ENCODE peak calls at places on chromosomes 4 and X, in five cellular contexts. K is left lung, S is cardiac fibroblast, A is omental fat pad, J is WTC11. R is an unnamed sample.

GRCh38 chr4:84870398-84871163 is 95.9 kb downstream of the WDFY3 start:
- DNase-seq in A (no peak), S (peak), J (peak), K (no peak), R (no peak)

GRCh38 chr4:56803473-56803872 is 18.0 kb downstream of the SPINK2 start:
- DNase-seq in J (no peak), A (no peak), S (no peak), K (no peak), R (no peak)

GRCh38 chr4:140703463-140703862 is 52.7 kb downstream of the TBC1D9 start:
- DNase-seq in S (peak), K (no peak), A (no peak), J (no peak), R (no peak)

GRCh38 chr4:24736066-24736465 is 59.3 kb upstream of the SOD3 start:
- DNase-seq in A (no peak), J (peak), K (no peak), S (peak), R (no peak)

GRCh38 chr4:149910604-149911367 is 95.1 kb upstream of the IQCM start:
- DNase-seq in K (no peak), A (no peak), S (no peak), J (no peak), R (no peak)

GRCh38 chrX:85903692-85904471 is 143.5 kb downstream of the CHM start:
- DNase-seq in A (no peak), K (no peak), J (no peak), S (no peak), R (no peak)

GRCh38 chrX:33892670-33893069 is 239.4 kb downstream of the FAM47A start:
- DNase-seq in J (no peak), K (no peak), S (no peak), A (no peak), R (no peak)

GRCh38 chr4:120327276-120327675 is 260.6 kb upstream of the MAD2L1 start:
- DNase-seq in J (no peak), K (no peak), S (no peak), A (no peak), R (no peak)

GRCh38 chr4:54439831-54440243 is 210.7 kb downstream of the PDGFRA start:
- DNase-seq in S (peak), J (no peak), A (no peak), K (no peak), R (no peak)

GRCh38 chrX:152220612-152221011 is 82.2 kb upstream of the MAGEA10 start:
- DNase-seq in A (no peak), J (no peak), S (no peak), K (no peak), R (no peak)

GRCh38 chr4:137125011-137125410 is 407.3 kb downstream of the PCDH18 start:
- DNase-seq in J (no peak), S (peak), K (no peak), A (no peak), R (no peak)

GRCh38 chr4:53990641-53991040 is 73.8 kb downstream of the CHIC2 start:
- DNase-seq in A (no peak), J (no peak), K (no peak), S (peak), R (no peak)

GRCh38 chrX:108537005-108537404 is 97.4 kb downstream of the COL4A5 start:
- DNase-seq in K (no peak), A (no peak), S (peak), J (no peak), R (no peak)

GRCh38 chr4:126957555-126958440 is 675.0 kb upstream of the INTU start:
- DNase-seq in J (no peak), S (peak), A (no peak), K (no peak), R (no peak)

GRCh38 chr4:60019180-60019579 is 1180.9 kb upstream of the ADGRL3 start:
- DNase-seq in K (no peak), A (no peak), J (no peak), S (no peak), R (no peak)

GRCh38 chrX:23066588-23067281 is 67.0 kb downstream of the DDX53 start:
- DNase-seq in A (no peak), J (no peak), K (no peak), S (no peak), R (no peak)

GRCh38 chr4:155900402-155900801 is 3.1 kb upstream of the TDO2 start:
- DNase-seq in A (no peak), J (no peak), S (peak), K (no peak), R (no peak)

GRCh38 chr4:183157215-183157614 is 58.2 kb downstream of the WWC2 start:
- DNase-seq in S (no peak), A (no peak), J (no peak), K (no peak), R (no peak)
- TF ChIP-seq CTCF in S (peak), A (no peak), J (no peak), K (no peak), R (no peak)

GRCh38 chrX:131826572-131826971 is 196.5 kb upstream of the STK26 start:
- DNase-seq in A (no peak), J (no peak), K (no peak), S (no peak), R (no peak)

GRCh38 chrX:131828482-131828881 is 194.6 kb upstream of the STK26 start:
- DNase-seq in S (no peak), K (no peak), J (no peak), A (no peak), R (no peak)

GRCh38 chrX:131830400-131831184 is 192.5 kb upstream of the STK26 start:
- DNase-seq in S (peak), K (no peak), A (peak), J (peak), R (no peak)

GRCh38 chrX:131831185-131831520 is 191.9 kb upstream of the STK26 start:
- DNase-seq in K (no peak), J (no peak), A (no peak), S (no peak), R (no peak)

DNA sequence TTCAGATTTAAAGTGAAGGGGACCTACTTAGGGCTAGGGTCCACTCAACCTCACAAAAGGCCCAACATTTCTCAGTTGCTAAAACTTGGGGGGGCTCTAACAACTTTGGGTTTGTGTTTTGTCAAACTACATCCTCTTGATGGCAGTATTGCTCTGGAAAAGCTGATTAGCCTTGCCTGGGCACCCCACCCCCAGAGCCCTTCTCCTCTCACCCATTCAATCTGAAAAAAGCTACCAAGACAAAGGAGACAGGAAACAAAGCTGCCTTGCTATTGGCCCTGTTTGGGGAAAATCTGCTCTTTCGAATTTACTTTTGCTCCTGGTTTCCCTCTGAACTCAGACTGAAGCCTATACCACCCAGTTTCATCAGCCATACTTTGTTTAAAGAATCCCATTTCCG is 195.2 kb upstream of the STK26 start:
- DNase-seq in J (peak), K (no peak), S (peak), A (no peak), R (no peak)
- TF ChIP-seq CTCF in J (no peak), K (no peak), S (no peak), A (no peak), R (no peak)

GRCh38 chr4:142846729-142847606 is 867 bp upstream of the INPP4B start:
- DNase-seq in A (no peak), K (peak), S (peak), J (peak), R (no peak)
- TF ChIP-seq CTCF in A (no peak), K (peak), S (peak), J (peak), R (peak)

GRCh38 chr4:52979821-52980590 is 117.9 kb downstream of the RASL11B start:
- DNase-seq in A (no peak), S (no peak), J (no peak), K (no peak), R (no peak)
- TF ChIP-seq CTCF in A (no peak), S (no peak), J (no peak), K (no peak), R (no peak)